ENCODE peak calls at places on chromosomes 13 and 19, in six cellular contexts. V is pancreas, F is HAP-1, A is endothelial cell of umbilical vein, I is aorta, Y is A549. W is an unnamed sample. For H3K9me3, the result is how much of the 10 kb centered on the place peaks cover.

GRCh38 chr13:109743706-109744453 is 42.5 kb downstream of the IRS2 start:
- DNase-seq in V (no peak), F (no peak), A (peak), I (no peak), Y (peak), W (no peak)

GRCh38 chr19:11848594-11849263 is at the start of gene ZNF439:
- DNase-seq in V (peak), F (no peak), A (peak), I (peak), Y (no peak), W (peak)

GRCh38 chr13:76993473-76993872 is 1.6 kb downstream of the CLN5 start:
- DNase-seq in V (no peak), F (no peak), A (no peak), I (no peak), Y (no peak), W (no peak)

GRCh38 chr19:50313812-50314536 is 15.2 kb downstream of the KCNC3 start:
- DNase-seq in V (no peak), F (no peak), A (no peak), I (peak), Y (no peak), W (no peak)

GRCh38 chr13:37923236-37923635 is 53.7 kb upstream of the TRPC4 start:
- DNase-seq in V (no peak), F (no peak), A (no peak), I (no peak), Y (no peak), W (no peak)

GRCh38 chr13:50410921-50411712 is 395.9 kb downstream of the KCNRG start:
- DNase-seq in V (no peak), F (no peak), A (peak), I (no peak), Y (peak), W (no peak)

GRCh38 chr19:54448037-54448773 is 794 bp upstream of the LENG8 start:
- DNase-seq in V (peak), F (peak), A (peak), I (no peak), Y (peak), W (peak)

GRCh38 chr13:48304132-48304876 is 753 bp downstream of the RB1 start:
- DNase-seq in V (no peak), F (peak), A (peak), I (no peak), Y (peak), W (peak)

GRCh38 chr19:5001547-5002131 is 32.7 kb downstream of the KDM4B start:
- DNase-seq in V (no peak), F (peak), A (peak), I (no peak), Y (peak), W (no peak)

GRCh38 chr13:76937416-76937815 is 10.9 kb upstream of the ACOD1 start:
- DNase-seq in V (no peak), F (no peak), A (peak), I (no peak), Y (peak), W (no peak)

GRCh38 chr13:111115051-111115840 is at the start of gene ARHGEF7:
- DNase-seq in V (no peak), F (peak), A (no peak), I (peak), Y (no peak), W (no peak)

GRCh38 chr13:106449096-106449495 is 86.4 kb downstream of the EFNB2 start:
- DNase-seq in V (no peak), F (no peak), A (no peak), I (no peak), Y (no peak), W (no peak)

GRCh38 chr13:62176051-62176450 is 760.4 kb upstream of the PCDH20 start:
- DNase-seq in V (no peak), F (no peak), A (no peak), I (no peak), Y (no peak), W (no peak)

GRCh38 chr13:80444240-80445015 is 103.5 kb upstream of the SPRY2 start:
- DNase-seq in V (no peak), F (no peak), A (no peak), I (no peak), Y (no peak), W (no peak)

GRCh38 chr13:37443538-37443937 is 155.0 kb downstream of the POSTN start:
- DNase-seq in V (no peak), F (no peak), A (no peak), I (no peak), Y (no peak), W (no peak)

GRCh38 chr13:37515226-37515625 is 83.3 kb downstream of the POSTN start:
- DNase-seq in V (no peak), F (no peak), A (no peak), I (no peak), Y (no peak), W (no peak)

GRCh38 chr13:97300871-97301270 is 78.7 kb downstream of the MBNL2 start:
- DNase-seq in V (no peak), F (no peak), A (no peak), I (no peak), Y (no peak), W (no peak)

GRCh38 chr13:42747399-42747873 is 33.9 kb upstream of the FAM216B start:
- DNase-seq in V (no peak), F (no peak), A (peak), I (no peak), Y (no peak), W (no peak)

GRCh38 chr13:60331249-60332012 is 65.6 kb upstream of the TDRD3 start:
- DNase-seq in V (no peak), F (no peak), A (no peak), I (no peak), Y (no peak), W (no peak)

GRCh38 chr19:13507053-13507611 is 853 bp upstream of the CACNA1A start:
- DNase-seq in V (no peak), F (no peak), A (no peak), I (no peak), Y (no peak), W (no peak)

GRCh38 chr13:29125145-29125933 is 305.2 kb downstream of the MTUS2 start:
- DNase-seq in V (no peak), F (no peak), A (no peak), I (no peak), Y (no peak), W (no peak)

GRCh38 chr19:50897612-50898011 is 13.6 kb downstream of the KLK4 start:
- DNase-seq in V (no peak), F (no peak), A (no peak), I (no peak), Y (no peak), W (no peak)

GRCh38 chr13:34654682-34655081 is 287.4 kb upstream of the NBEA start:
- DNase-seq in V (no peak), F (no peak), A (no peak), I (no peak), Y (no peak), W (peak)

GRCh38 chr19:54554006-54554405 is 19.6 kb upstream of the LILRA2 start:
- DNase-seq in V (no peak), F (no peak), A (no peak), I (no peak), Y (no peak), W (no peak)

GRCh38 chr19:367963-368623 is 23.5 kb upstream of the MIER2 start:
- DNase-seq in V (no peak), F (no peak), A (no peak), I (no peak), Y (no peak), W (no peak)

GRCh38 chr19:49216076-49216475 is 58.5 kb downstream of the TRPM4 start:
- DNase-seq in V (no peak), F (no peak), A (no peak), I (no peak), Y (no peak), W (no peak)

GRCh38 chr19:52566121-52566520 is 4.0 kb upstream of the ZNF701 start:
- DNase-seq in V (no peak), F (no peak), A (no peak), I (no peak), Y (no peak), W (no peak)

GRCh38 chr19:52570005-52570861 is at the start of gene ZNF701:
- DNase-seq in V (peak), F (peak), A (peak), I (peak), Y (no peak), W (peak)

GRCh38 chr19:52566588-52566987 is 3.5 kb upstream of the ZNF701 start:
- DNase-seq in V (no peak), F (no peak), A (peak), I (no peak), Y (no peak), W (no peak)

GRCh38 chr19:52567921-52568320 is 2.2 kb upstream of the ZNF701 start:
- DNase-seq in V (no peak), F (no peak), A (no peak), I (no peak), Y (no peak), W (no peak)
- H3K9me3 ChIP-seq in V (under half), F (under half), A (under half), I (under half), Y (half or more), W (under half)

GRCh38 chr13:58712191-58712590 is 1080.6 kb downstream of the PCDH17 start:
- DNase-seq in V (no peak), F (no peak), A (no peak), I (no peak), Y (no peak), W (no peak)
- H3K9me3 ChIP-seq in V (under half), F (under half), A (under half), I (under half), Y (under half), W (under half)

DNA sequence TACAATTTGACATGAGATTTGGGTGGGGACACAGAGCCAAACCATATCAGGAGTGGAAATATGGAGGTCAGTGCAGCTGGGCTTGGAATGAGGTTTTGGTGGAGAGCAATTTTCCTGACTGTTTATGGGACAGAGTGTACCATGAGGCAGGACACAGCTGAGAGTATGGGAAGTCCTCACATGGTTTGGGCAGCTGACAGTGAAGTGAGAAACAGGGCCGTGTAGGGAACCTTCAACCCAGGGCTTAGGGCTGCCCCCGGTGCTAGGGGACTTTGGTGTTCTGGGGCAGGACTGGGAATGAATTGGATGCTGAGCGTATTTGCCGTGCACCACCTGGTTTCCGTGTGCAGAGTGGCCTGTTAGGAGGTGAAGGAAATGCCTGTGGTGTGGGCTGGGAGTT is 6.1 kb downstream of the ZNF548 start:
- DNase-seq in V (no peak), F (no peak), A (no peak), I (no peak), Y (no peak), W (no peak)
- H3K9me3 ChIP-seq in V (under half), F (under half), A (under half), I (under half), Y (half or more), W (under half)

GRCh38 chr19:37136118-37136517 is 36.4 kb downstream of the ZNF585A start:
- DNase-seq in V (no peak), F (no peak), A (no peak), I (no peak), Y (no peak), W (no peak)
- H3K9me3 ChIP-seq in V (under half), F (under half), A (under half), I (under half), Y (half or more), W (under half)

GRCh38 chr13:102940770-102941169 is 94.9 kb downstream of the ERCC5 start:
- DNase-seq in V (no peak), F (no peak), A (no peak), I (no peak), Y (no peak), W (no peak)
- H3K9me3 ChIP-seq in V (under half), F (under half), A (under half), I (under half), Y (under half), W (under half)

GRCh38 chr19:53172892-53173291 is 14.0 kb upstream of the ZNF347 start:
- DNase-seq in V (no peak), F (no peak), A (no peak), I (no peak), Y (no peak), W (no peak)
- H3K9me3 ChIP-seq in V (under half), F (under half), A (under half), I (under half), Y (half or more), W (under half)

GRCh38 chr19:27906081-27906480 is 1306.9 kb downstream of the UQCRFS1 start:
- DNase-seq in V (no peak), F (no peak), A (no peak), I (no peak), Y (no peak), W (peak)

GRCh38 chr19:27909861-27910260 is 1303.1 kb downstream of the UQCRFS1 start:
- DNase-seq in V (no peak), F (no peak), A (no peak), I (no peak), Y (no peak), W (peak)

GRCh38 chr19:27909185-27909840 is 1303.6 kb downstream of the UQCRFS1 start:
- DNase-seq in V (no peak), F (no peak), A (no peak), I (no peak), Y (no peak), W (no peak)

DNA sequence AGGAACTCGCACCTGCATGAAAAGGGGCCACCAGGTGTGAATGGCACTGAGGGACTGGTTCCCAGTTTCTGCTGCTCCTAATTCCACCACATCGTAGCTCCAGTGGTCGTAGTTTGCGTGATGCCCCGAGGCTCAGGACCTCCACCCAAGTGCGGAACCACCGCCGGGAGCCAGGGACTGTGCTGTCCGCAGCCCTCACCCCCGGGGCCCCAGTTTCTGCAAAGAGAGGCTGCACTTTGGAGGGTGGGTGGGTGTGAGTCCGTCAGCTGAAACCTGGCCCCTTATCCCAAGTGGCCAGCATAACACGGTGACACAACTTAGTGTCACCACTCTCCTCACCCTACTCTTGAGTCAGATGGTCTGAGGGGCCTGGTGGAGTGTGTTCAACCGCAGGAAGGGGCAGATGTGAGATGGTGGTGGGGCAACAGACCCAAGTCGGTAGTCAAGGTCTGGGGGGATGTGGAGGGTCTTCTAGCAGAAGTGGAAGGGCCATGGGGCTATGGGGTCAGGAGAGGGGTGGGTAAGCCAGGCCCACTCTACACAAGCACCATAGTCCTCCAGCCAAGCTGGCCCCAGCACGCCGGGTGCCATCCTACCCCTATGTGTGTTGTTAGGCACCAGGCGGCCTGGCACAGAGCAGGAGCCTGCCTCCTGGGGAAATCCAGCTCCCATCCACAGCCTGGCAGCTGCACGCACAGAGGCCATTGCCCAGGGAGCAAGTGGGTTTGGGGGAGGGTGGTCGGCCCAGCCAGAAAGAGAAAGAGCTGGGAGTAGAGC is 1301.6 kb downstream of the UQCRFS1 start:
- DNase-seq in V (no peak), F (no peak), A (no peak), I (no peak), Y (no peak), W (no peak)
- H3K9me3 ChIP-seq in V (under half), F (under half), A (under half), I (under half), Y (under half), W (under half)

GRCh38 chr19:57566396-57567256 is 7.0 kb upstream of the ZNF550 start:
- DNase-seq in V (no peak), F (no peak), A (no peak), I (no peak), Y (no peak), W (no peak)
- H3K9me3 ChIP-seq in V (under half), F (under half), A (under half), I (under half), Y (half or more), W (under half)

DNA sequence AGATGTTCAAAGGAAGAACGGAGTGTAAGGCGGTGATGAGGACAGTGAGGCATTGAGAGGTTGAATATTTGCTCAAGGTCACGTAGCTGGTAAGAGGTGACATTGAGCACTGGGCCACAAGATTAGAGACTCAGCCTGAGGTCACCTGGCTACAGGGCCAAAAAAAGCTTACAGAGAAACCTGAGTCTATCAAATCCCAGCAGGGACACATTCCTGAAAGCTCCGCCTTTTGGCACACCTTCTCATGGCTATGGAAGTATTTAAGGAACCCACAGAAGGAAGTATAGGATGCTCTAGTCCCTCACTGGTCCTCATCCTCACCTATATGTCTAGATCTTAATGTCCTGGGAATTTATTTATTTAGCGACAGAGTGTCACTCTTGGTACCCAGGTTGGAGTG is 17.4 kb downstream of the ZNF586 start:
- DNase-seq in V (no peak), F (no peak), A (no peak), I (no peak), Y (no peak), W (no peak)
- H3K9me3 ChIP-seq in V (under half), F (under half), A (under half), I (under half), Y (half or more), W (under half)

DNA sequence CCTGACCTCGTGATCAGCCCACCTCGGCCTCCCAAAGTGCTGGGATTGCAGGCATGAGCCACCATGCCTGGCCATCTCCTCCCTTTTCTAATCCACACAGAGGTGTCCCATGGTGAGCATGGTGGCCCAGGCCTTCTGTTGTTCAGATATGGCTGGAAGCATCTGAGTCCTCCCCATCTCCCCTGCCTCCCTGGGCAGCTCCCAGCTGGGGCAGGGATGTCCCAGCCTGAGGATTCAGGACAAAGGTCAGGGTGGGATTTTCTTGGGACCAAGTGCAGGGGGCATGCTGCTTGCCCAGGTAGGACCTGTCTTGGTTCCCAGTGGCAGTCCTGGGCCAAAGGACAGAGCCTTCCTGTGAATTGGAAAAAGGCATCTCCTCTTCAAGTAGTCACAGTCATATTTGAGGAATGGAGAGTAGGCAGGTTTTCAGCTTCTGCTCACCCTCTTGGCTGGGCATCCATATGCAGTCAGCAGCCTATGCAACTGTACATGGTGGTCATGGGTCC is 10.8 kb downstream of the ADGRE2 start:
- DNase-seq in V (no peak), F (no peak), A (no peak), I (peak), Y (no peak), W (no peak)
- H3K9me3 ChIP-seq in V (under half), F (under half), A (under half), I (under half), Y (under half), W (under half)

W was measured in testis.